ENCODE peak calls at places on chromosomes 3 and 15, in ten cellular contexts. E, J, R, A, Z, K, S, U, V and W are unnamed samples.

GRCh38 chr3:44031387-44032380 is 210.0 kb upstream of the TOPAZ1 start:
- DNase-seq in A (no peak), Z (no peak), E (no peak), S (no peak), R (no peak), J (no peak), K (no peak), V (no peak), U (no peak), W (peak)

GRCh38 chr3:14602006-14602803 is 49.4 kb upstream of the CCDC174 start:
- DNase-seq in R (no peak), V (no peak), Z (no peak), E (no peak), S (no peak), U (no peak), A (no peak), J (no peak), K (no peak), W (no peak)

GRCh38 chr15:75161788-75162414 is 39.8 kb upstream of the C15orf39 start:
- DNase-seq in A (no peak), S (no peak), K (no peak), V (no peak), Z (no peak), J (peak), E (no peak), U (no peak), R (no peak), W (no peak)

GRCh38 chr15:39459538-39459937 is 121.3 kb upstream of the THBS1 start:
- DNase-seq in J (peak), Z (no peak), E (no peak), A (no peak), U (no peak), S (no peak), V (no peak), K (no peak), R (no peak), W (no peak)

GRCh38 chr15:37984368-37984767 is 49.9 kb downstream of the TMCO5A start:
- DNase-seq in U (no peak), V (no peak), K (no peak), E (no peak), Z (no peak), J (no peak), S (no peak), R (no peak), A (no peak), W (no peak)

GRCh38 chr3:21274000-21274671 is 476.9 kb downstream of the ZNF385D start:
- DNase-seq in J (peak), R (no peak), Z (no peak), V (no peak), S (no peak), A (no peak), K (no peak), U (no peak), E (no peak), W (no peak)

GRCh38 chr3:129039271-129040038 is 21.1 kb upstream of the GP9 start:
- DNase-seq in S (peak), Z (peak), V (peak), J (no peak), E (no peak), R (peak), U (no peak), A (no peak), K (no peak), W (peak)

GRCh38 chr3:184773341-184774186 is 38.4 kb upstream of the VPS8 start:
- DNase-seq in V (no peak), Z (no peak), U (no peak), R (peak), E (no peak), S (no peak), J (no peak), K (no peak), A (no peak), W (no peak)

GRCh38 chr3:12719984-12720656 is 38.9 kb downstream of the TMEM40 start:
- DNase-seq in J (peak), S (peak), V (peak), Z (peak), U (peak), K (peak), R (peak), A (peak), E (peak), W (peak)

GRCh38 chr3:127389415-127389814 is 101.6 kb upstream of the PRR20G start:
- DNase-seq in Z (no peak), J (no peak), S (no peak), U (no peak), K (no peak), A (no peak), E (no peak), R (no peak), V (no peak), W (no peak)

GRCh38 chr3:186115229-186115996 is 6.5 kb upstream of the ETV5 start:
- DNase-seq in J (no peak), Z (no peak), R (no peak), V (no peak), K (no peak), A (no peak), U (no peak), E (no peak), S (no peak), W (no peak)